ENCODE peak calls at places on chromosome X, in five cellular contexts. One of them, this sample, is unnamed.

GRCh38 chrX:52425710-52426245 is 57.0 kb downstream of the XAGE2 start:
- DNase-seq in cardiac fibroblast: peak; percentile 57
- DNase-seq in neural progenitor cell: no peak
- DNase-seq in spleen: no peak
- DNase-seq in lower leg skin: no peak
- DNase-seq in this sample: peak; percentile 40

GRCh38 chrX:51899741-51900140 is 6.3 kb downstream of the MAGED1 start:
- DNase-seq in lower leg skin: no peak
- DNase-seq in spleen: no peak
- DNase-seq in cardiac fibroblast: peak; percentile 44
- DNase-seq in neural progenitor cell: no peak
- DNase-seq in this sample: peak; percentile 7

GRCh38 chrX:44876767-44877166 is 3.8 kb downstream of the KDM6A start:
- DNase-seq in neural progenitor cell: no peak
- DNase-seq in cardiac fibroblast: no peak
- DNase-seq in spleen: no peak
- DNase-seq in lower leg skin: no peak
- DNase-seq in this sample: no peak

GRCh38 chrX:139889760-139890159 is 43.1 kb downstream of the ATP11C start:
- DNase-seq in neural progenitor cell: no peak
- DNase-seq in cardiac fibroblast: peak; percentile 29
- DNase-seq in lower leg skin: no peak
- DNase-seq in spleen: no peak
- DNase-seq in this sample: peak; percentile 33

GRCh38 chrX:85851418-85851817 is 195.9 kb downstream of the CHM start:
- DNase-seq in neural progenitor cell: peak; percentile 23
- DNase-seq in lower leg skin: no peak
- DNase-seq in spleen: peak; percentile 58
- DNase-seq in cardiac fibroblast: peak; percentile 8
- DNase-seq in this sample: peak; percentile 5

GRCh38 chrX:46204721-46205422 is 340.3 kb downstream of the ZNF674 start:
- DNase-seq in cardiac fibroblast: no peak
- DNase-seq in neural progenitor cell: no peak
- DNase-seq in lower leg skin: no peak
- DNase-seq in spleen: no peak
- DNase-seq in this sample: no peak

GRCh38 chrX:72002886-72003285 is 92.2 kb downstream of the NHSL2 start:
- DNase-seq in lower leg skin: no peak
- DNase-seq in neural progenitor cell: no peak
- DNase-seq in cardiac fibroblast: no peak
- DNase-seq in spleen: no peak
- DNase-seq in this sample: peak; percentile 45

GRCh38 chrX:147957291-147957690 is 23.8 kb upstream of the FMR1NB start:
- DNase-seq in lower leg skin: no peak
- DNase-seq in cardiac fibroblast: no peak
- DNase-seq in spleen: no peak
- DNase-seq in neural progenitor cell: no peak
- DNase-seq in this sample: no peak

GRCh38 chrX:103953353-103953752 is 9.1 kb upstream of the TMSB15B start:
- DNase-seq in spleen: no peak
- DNase-seq in neural progenitor cell: no peak
- DNase-seq in lower leg skin: no peak
- DNase-seq in cardiac fibroblast: no peak
- DNase-seq in this sample: no peak

GRCh38 chrX:52082578-52082977 is 13.6 kb upstream of the MAGED4B start:
- DNase-seq in lower leg skin: no peak
- DNase-seq in neural progenitor cell: no peak
- DNase-seq in spleen: no peak
- DNase-seq in cardiac fibroblast: peak; percentile 25
- DNase-seq in this sample: peak; percentile 1

GRCh38 chrX:103823591-103823990 is 8.5 kb downstream of the RAB9B start:
- DNase-seq in spleen: no peak
- DNase-seq in neural progenitor cell: no peak
- DNase-seq in cardiac fibroblast: peak; percentile 15
- DNase-seq in lower leg skin: no peak
- DNase-seq in this sample: peak; percentile 9

GRCh38 chrX:140362861-140363260 is 142.0 kb downstream of the SOX3 start:
- DNase-seq in spleen: no peak
- DNase-seq in neural progenitor cell: no peak
- DNase-seq in cardiac fibroblast: no peak
- DNase-seq in lower leg skin: no peak
- DNase-seq in this sample: no peak

GRCh38 chrX:1466971-1467561 is 14.4 kb upstream of the ASMTL start:
- DNase-seq in spleen: peak; percentile 87
- DNase-seq in cardiac fibroblast: no peak
- DNase-seq in neural progenitor cell: no peak
- DNase-seq in lower leg skin: peak; percentile 12
- DNase-seq in this sample: no peak

GRCh38 chrX:119871245-119871598 is 311 bp downstream of the RNF113A start:
- DNase-seq in spleen: no peak
- DNase-seq in cardiac fibroblast: no peak
- DNase-seq in lower leg skin: no peak
- DNase-seq in neural progenitor cell: no peak
- DNase-seq in this sample: no peak

GRCh38 chrX:66043584-66043983 is 3.7 kb upstream of the VSIG4 start:
- DNase-seq in spleen: no peak
- DNase-seq in lower leg skin: no peak
- DNase-seq in neural progenitor cell: no peak
- DNase-seq in cardiac fibroblast: no peak
- DNase-seq in this sample: no peak

GRCh38 chrX:31132803-31133202 is 61.0 kb upstream of the FTHL17 start:
- DNase-seq in lower leg skin: no peak
- DNase-seq in neural progenitor cell: peak; percentile 28
- DNase-seq in spleen: no peak
- DNase-seq in cardiac fibroblast: no peak
- DNase-seq in this sample: no peak

GRCh38 chrX:46325312-46325877 is 219.8 kb downstream of the ZNF674 start:
- DNase-seq in cardiac fibroblast: peak; percentile 68
- DNase-seq in lower leg skin: no peak
- DNase-seq in neural progenitor cell: peak; percentile 20
- DNase-seq in spleen: no peak
- DNase-seq in this sample: peak; percentile 45

GRCh38 chrX:10089378-10089795 is 67.4 kb upstream of the CLCN4 start:
- DNase-seq in spleen: no peak
- DNase-seq in lower leg skin: no peak
- DNase-seq in neural progenitor cell: no peak
- DNase-seq in cardiac fibroblast: peak; percentile 19
- DNase-seq in this sample: no peak

GRCh38 chrX:54482839-54483593 is 13.0 kb downstream of the FGD1 start:
- DNase-seq in cardiac fibroblast: peak; percentile 18
- DNase-seq in lower leg skin: no peak
- DNase-seq in spleen: no peak
- DNase-seq in neural progenitor cell: peak; percentile 28
- DNase-seq in this sample: no peak

GRCh38 chrX:76148753-76149152 is 24.1 kb upstream of the PBDC1 start:
- DNase-seq in neural progenitor cell: peak; percentile 7
- DNase-seq in lower leg skin: peak; percentile 20
- DNase-seq in spleen: peak; percentile 84
- DNase-seq in cardiac fibroblast: peak; percentile 44
- DNase-seq in this sample: peak; percentile 43

GRCh38 chrX:38986586-38986985 is 185.3 kb downstream of the MID1IP1 start:
- DNase-seq in lower leg skin: no peak
- DNase-seq in cardiac fibroblast: no peak
- DNase-seq in spleen: no peak
- DNase-seq in neural progenitor cell: no peak
- DNase-seq in this sample: no peak

GRCh38 chrX:123745511-123745910 is 12.7 kb upstream of the THOC2 start:
- DNase-seq in lower leg skin: no peak
- DNase-seq in neural progenitor cell: no peak
- DNase-seq in cardiac fibroblast: no peak
- DNase-seq in spleen: no peak
- DNase-seq in this sample: no peak

GRCh38 chrX:132532955-132533354 is 44.1 kb upstream of the MBNL3 start:
- DNase-seq in spleen: no peak
- DNase-seq in cardiac fibroblast: no peak
- DNase-seq in lower leg skin: no peak
- DNase-seq in neural progenitor cell: no peak
- DNase-seq in this sample: peak; percentile 52

GRCh38 chrX:66489339-66489738 is 149.5 kb downstream of the EDA2R start:
- DNase-seq in neural progenitor cell: no peak
- DNase-seq in cardiac fibroblast: no peak
- DNase-seq in spleen: no peak
- DNase-seq in lower leg skin: no peak
- DNase-seq in this sample: peak; percentile 4

GRCh38 chrX:152821145-152821765 is 9.3 kb downstream of the CETN2 start:
- DNase-seq in spleen: no peak
- DNase-seq in neural progenitor cell: peak; percentile 72
- DNase-seq in cardiac fibroblast: peak; percentile 45
- DNase-seq in lower leg skin: no peak
- DNase-seq in this sample: peak; percentile 38

GRCh38 chrX:131895807-131896206 is 127.3 kb upstream of the STK26 start:
- DNase-seq in neural progenitor cell: no peak
- DNase-seq in lower leg skin: no peak
- DNase-seq in cardiac fibroblast: no peak
- DNase-seq in spleen: no peak
- DNase-seq in this sample: no peak

GRCh38 chrX:65601530-65602281 is 65.7 kb upstream of the MSN start:
- DNase-seq in lower leg skin: peak; percentile 71
- DNase-seq in cardiac fibroblast: peak; percentile 94
- DNase-seq in neural progenitor cell: no peak
- DNase-seq in spleen: peak; percentile 87
- DNase-seq in this sample: peak; percentile 91

GRCh38 chrX:2828404-2829065 is at the start of gene GYG2:
- DNase-seq in cardiac fibroblast: peak; percentile 38
- DNase-seq in spleen: no peak
- DNase-seq in lower leg skin: no peak
- DNase-seq in neural progenitor cell: peak; percentile 92
- DNase-seq in this sample: peak; percentile 39

GRCh38 chrX:69268637-69269036 is 103.4 kb upstream of the PJA1 start:
- DNase-seq in lower leg skin: no peak
- DNase-seq in spleen: no peak
- DNase-seq in cardiac fibroblast: no peak
- DNase-seq in neural progenitor cell: no peak
- DNase-seq in this sample: no peak

GRCh38 chrX:150635952-150636351 is 57.2 kb upstream of the MTMR1 start:
- DNase-seq in neural progenitor cell: no peak
- DNase-seq in cardiac fibroblast: peak; percentile 39
- DNase-seq in spleen: no peak
- DNase-seq in lower leg skin: no peak
- DNase-seq in this sample: peak; percentile 83

GRCh38 chrX:10158279-10158939 is 1.6 kb downstream of the CLCN4 start:
- DNase-seq in lower leg skin: no peak
- DNase-seq in neural progenitor cell: peak; percentile 55
- DNase-seq in cardiac fibroblast: no peak
- DNase-seq in spleen: peak; percentile 89
- DNase-seq in this sample: no peak

GRCh38 chrX:70422886-70423336 is at the start of gene GDPD2:
- DNase-seq in lower leg skin: no peak
- DNase-seq in neural progenitor cell: peak; percentile 89
- DNase-seq in spleen: no peak
- DNase-seq in cardiac fibroblast: peak; percentile 45
- DNase-seq in this sample: peak; percentile 7
- TF ChIP-seq CTCF in lower leg skin: no peak
- TF ChIP-seq CTCF in neural progenitor cell: peak; percentile 53
- TF ChIP-seq CTCF in spleen: no peak
- TF ChIP-seq CTCF in cardiac fibroblast: no peak
- TF ChIP-seq CTCF in this sample: no peak

GRCh38 chrX:16807976-16808542 is 21.8 kb downstream of the TXLNG start:
- DNase-seq in neural progenitor cell: no peak
- DNase-seq in lower leg skin: peak; percentile 25
- DNase-seq in spleen: no peak
- DNase-seq in cardiac fibroblast: peak; percentile 67
- DNase-seq in this sample: peak; percentile 80
- H3K4me3 ChIP-seq in neural progenitor cell: no peak overlapping the region
- H3K4me3 ChIP-seq in lower leg skin: no peak overlapping the region
- H3K4me3 ChIP-seq in spleen: peak overlapping the region; percentile 18
- H3K4me3 ChIP-seq in cardiac fibroblast: peak overlapping the region; percentile 43
- H3K4me3 ChIP-seq in this sample: peak overlapping the region; percentile 32

DNA sequence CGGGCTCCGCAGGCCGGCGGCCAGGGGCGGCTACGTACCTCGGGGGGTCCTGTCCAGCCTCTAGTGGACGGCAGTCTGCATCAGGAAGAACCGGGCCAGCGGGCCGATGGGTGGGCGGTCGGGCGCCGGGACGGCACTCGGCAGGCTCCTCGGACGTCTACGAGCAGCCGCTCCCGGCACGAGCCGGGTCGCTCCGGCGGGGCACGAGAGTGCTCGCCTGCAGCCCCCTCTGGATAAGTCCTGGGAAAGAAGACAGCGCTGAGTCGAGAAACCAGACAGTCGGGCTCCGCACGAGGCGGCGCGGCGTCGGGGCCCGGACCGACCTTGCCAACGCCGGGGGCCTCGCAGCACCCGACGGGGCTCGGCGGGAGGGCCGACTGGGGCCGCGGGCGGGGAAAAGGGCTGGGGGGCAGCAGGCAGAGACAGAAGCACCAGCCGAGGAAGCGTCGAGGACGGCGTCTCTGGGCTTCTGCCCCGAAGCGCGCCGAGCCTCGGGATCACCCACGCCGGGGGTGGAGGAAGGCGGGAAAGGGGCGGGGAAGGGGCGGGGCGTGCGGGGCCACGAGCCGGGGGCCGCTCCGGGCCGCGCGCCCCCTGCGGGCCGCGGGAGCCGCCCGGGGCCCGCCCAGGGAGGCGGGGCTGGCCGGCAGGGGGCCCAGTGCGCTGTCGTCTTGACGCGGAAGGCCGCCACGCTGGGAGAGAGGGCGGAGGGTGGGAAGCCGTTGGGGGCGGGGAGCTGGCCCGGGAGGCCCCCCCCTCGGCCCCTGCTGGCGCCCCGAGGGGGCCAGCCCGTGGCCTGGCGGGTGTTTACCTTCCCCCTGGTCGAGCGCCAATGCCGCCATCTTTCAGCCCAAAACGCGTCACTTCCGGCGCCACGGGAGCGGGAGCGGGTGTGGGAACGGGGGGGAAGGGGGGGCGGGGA is 1.9 kb downstream of the KLHL15 start:
- DNase-seq in cardiac fibroblast: peak; percentile 96
- DNase-seq in spleen: peak; percentile 95
- DNase-seq in neural progenitor cell: peak; percentile 91
- DNase-seq in lower leg skin: peak; percentile 75
- DNase-seq in this sample: peak; percentile 87
- TF ChIP-seq CTCF in cardiac fibroblast: no peak
- TF ChIP-seq CTCF in spleen: no peak
- TF ChIP-seq CTCF in neural progenitor cell: peak; percentile 22
- TF ChIP-seq CTCF in lower leg skin: no peak
- TF ChIP-seq CTCF in this sample: no peak

DNA sequence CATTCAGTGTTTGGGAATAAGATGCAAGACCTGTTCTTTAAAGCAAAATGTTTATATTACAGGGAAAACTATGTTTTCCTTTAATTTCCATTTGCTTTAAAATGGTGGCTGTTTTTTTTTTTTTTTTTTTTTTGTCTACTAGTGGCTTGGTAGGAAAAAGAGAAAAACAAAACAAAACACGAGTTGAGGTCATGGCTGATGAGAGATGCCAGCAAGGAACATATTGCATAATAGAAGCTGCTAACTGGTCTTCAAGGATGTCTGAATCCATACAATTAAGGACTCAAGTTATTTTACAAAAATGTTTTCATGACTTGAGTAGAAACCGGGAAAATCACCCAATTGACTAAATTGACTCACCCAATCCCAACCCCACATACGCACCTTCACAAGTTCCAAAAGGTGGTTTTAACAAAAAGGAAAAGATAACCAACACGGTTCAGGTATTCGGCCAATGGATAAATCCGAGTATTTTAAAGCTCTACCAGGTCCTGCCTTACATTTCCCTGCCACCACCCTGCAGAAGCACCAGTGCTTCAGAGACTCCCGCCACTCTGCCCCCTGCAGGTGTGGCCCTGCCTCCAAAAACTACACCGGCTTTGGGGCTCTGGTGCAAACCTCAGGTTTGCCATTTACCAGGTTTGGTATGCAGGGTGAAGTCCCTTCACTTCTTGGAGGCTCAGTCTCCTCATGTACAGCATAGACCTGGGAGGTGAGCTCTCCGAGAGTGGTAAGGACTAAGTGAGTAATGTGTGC is 27.1 kb downstream of the PIR start:
- DNase-seq in cardiac fibroblast: peak; percentile 52
- DNase-seq in neural progenitor cell: peak; percentile 39
- DNase-seq in lower leg skin: no peak
- DNase-seq in spleen: no peak
- DNase-seq in this sample: peak; percentile 70
- H3K4me3 ChIP-seq in cardiac fibroblast: no peak overlapping the region
- H3K4me3 ChIP-seq in neural progenitor cell: no peak overlapping the region
- H3K4me3 ChIP-seq in lower leg skin: no peak overlapping the region
- H3K4me3 ChIP-seq in spleen: no peak overlapping the region
- H3K4me3 ChIP-seq in this sample: no peak overlapping the region